ENCODE peak calls at places on chromosomes 11 and 22, in nine cellular contexts. H is SK-N-SH, W is colonic mucosa, E is neural progenitor cell, Z is mammary epithelial cell, O is MM.1S, T is astrocyte, B is fibroblast of lung, M is IMR-90. G is an unnamed sample. For H3K36me3, the result is how much of the 10 kb centered on the place peaks cover.

GRCh38 chr11:128420277-128420676 is 167.1 kb downstream of the ETS1 start:
- DNase-seq in Z (no peak), O (no peak), T (no peak), M (no peak), E (no peak), W (no peak), B (no peak), H (peak), G (no peak)

GRCh38 chr11:110856340-110856739 is 144.1 kb upstream of the ARHGAP20 start:
- DNase-seq in W (no peak), Z (no peak), O (no peak), H (no peak), M (no peak), T (no peak), B (no peak), E (no peak), G (no peak)

GRCh38 chr11:126459691-126460404 is 104.4 kb downstream of the ST3GAL4 start:
- DNase-seq in Z (no peak), W (no peak), M (peak), H (no peak), T (peak), E (no peak), O (no peak), B (peak), G (no peak)

GRCh38 chr22:29113329-29113728 is 40.5 kb downstream of the KREMEN1 start:
- DNase-seq in E (no peak), T (no peak), W (no peak), B (no peak), Z (no peak), M (peak), H (no peak), O (no peak), G (no peak)

GRCh38 chr11:116540645-116541044 is 232.1 kb downstream of the BUD13 start:
- DNase-seq in M (no peak), B (no peak), W (no peak), T (no peak), O (no peak), Z (no peak), H (no peak), E (no peak), G (no peak)

GRCh38 chr11:42462558-42463310 is 849.1 kb upstream of the API5 start:
- DNase-seq in O (no peak), W (no peak), H (no peak), M (no peak), T (peak), B (peak), Z (peak), E (no peak), G (no peak)

GRCh38 chr22:44620129-44620840 is 81.7 kb upstream of the PRR5 start:
- DNase-seq in T (peak), M (peak), B (peak), W (peak), O (no peak), E (peak), Z (peak), H (peak), G (peak)

GRCh38 chr11:60183595-60184201 is 815 bp upstream of the MS4A6A start:
- DNase-seq in Z (no peak), E (peak), M (no peak), B (no peak), T (no peak), H (no peak), W (no peak), O (no peak), G (no peak)

GRCh38 chr11:74701351-74701750 is 29.9 kb downstream of the CHRDL2 start:
- DNase-seq in B (no peak), H (no peak), W (no peak), Z (no peak), E (peak), M (no peak), O (peak), T (no peak), G (no peak)

GRCh38 chr11:2144549-2145220 is 5.5 kb upstream of the IGF2 start:
- DNase-seq in E (no peak), Z (no peak), M (no peak), O (no peak), W (no peak), T (no peak), H (no peak), B (no peak), G (no peak)

GRCh38 chr22:29765905-29766631 is 739 bp downstream of the ZMAT5 start:
- DNase-seq in W (peak), B (no peak), M (no peak), H (peak), Z (no peak), E (no peak), O (no peak), T (no peak), G (peak)

GRCh38 chr11:59088164-59088563 is 2.1 kb downstream of the GLYATL1B start:
- DNase-seq in M (no peak), B (no peak), Z (no peak), H (no peak), T (no peak), E (no peak), W (no peak), O (no peak), G (no peak)

GRCh38 chr11:132114185-132114584 is 743.8 kb downstream of the NTM start:
- DNase-seq in B (no peak), E (peak), M (peak), H (peak), W (no peak), T (no peak), O (peak), Z (no peak), G (no peak)

GRCh38 chr11:106286881-106287504 is 209.5 kb downstream of the AASDHPPT start:
- DNase-seq in B (no peak), M (no peak), T (no peak), H (no peak), O (no peak), E (peak), Z (no peak), W (no peak), G (no peak)

GRCh38 chr11:30018443-30018842 is 1.6 kb upstream of the KCNA4 start:
- DNase-seq in H (no peak), E (no peak), M (no peak), W (no peak), O (no peak), T (no peak), B (no peak), Z (no peak), G (peak)

GRCh38 chr22:24952837-24953293 is 349 bp downstream of the KIAA1671 start:
- DNase-seq in H (peak), T (peak), W (peak), E (peak), Z (peak), B (peak), O (no peak), M (peak), G (peak)

GRCh38 chr11:134530826-134531225 is 118.8 kb upstream of the B3GAT1 start:
- DNase-seq in O (no peak), M (no peak), T (no peak), Z (no peak), W (peak), E (no peak), B (no peak), H (no peak), G (peak)

GRCh38 chr11:113173023-113173594 is 141.3 kb upstream of the TTC12 start:
- DNase-seq in E (no peak), Z (no peak), B (no peak), O (no peak), T (no peak), H (peak), W (no peak), M (no peak), G (no peak)

GRCh38 chr11:67534070-67534679 is 10.9 kb upstream of the CABP2 start:
- DNase-seq in T (no peak), Z (peak), O (no peak), W (no peak), B (no peak), E (peak), H (no peak), M (no peak), G (no peak)

GRCh38 chr22:38452373-38453064 is 2.5 kb downstream of the KCNJ4 start:
- DNase-seq in Z (no peak), O (no peak), E (no peak), B (peak), H (no peak), M (peak), W (no peak), T (peak), G (peak)

GRCh38 chr11:77093056-77093891 is 9.4 kb upstream of the OMP start:
- DNase-seq in H (no peak), W (no peak), B (no peak), O (no peak), E (no peak), T (no peak), Z (no peak), M (no peak), G (peak)

GRCh38 chr11:8766043-8766992 is 83.7 kb downstream of the RPL27A start:
- DNase-seq in Z (peak), B (peak), O (no peak), H (no peak), E (peak), W (no peak), T (peak), M (peak), G (no peak)

GRCh38 chr11:8767466-8768142 is 85.0 kb downstream of the RPL27A start:
- DNase-seq in T (peak), Z (peak), H (no peak), O (no peak), W (no peak), E (no peak), B (peak), M (no peak), G (no peak)

GRCh38 chr11:8765294-8765693 is 82.7 kb downstream of the RPL27A start:
- DNase-seq in E (no peak), Z (peak), B (peak), W (no peak), M (peak), O (no peak), T (peak), H (no peak), G (no peak)

GRCh38 chr11:8766993-8767374 is 84.4 kb downstream of the RPL27A start:
- DNase-seq in T (no peak), M (no peak), W (no peak), E (no peak), B (no peak), H (no peak), O (no peak), Z (no peak), G (no peak)

DNA sequence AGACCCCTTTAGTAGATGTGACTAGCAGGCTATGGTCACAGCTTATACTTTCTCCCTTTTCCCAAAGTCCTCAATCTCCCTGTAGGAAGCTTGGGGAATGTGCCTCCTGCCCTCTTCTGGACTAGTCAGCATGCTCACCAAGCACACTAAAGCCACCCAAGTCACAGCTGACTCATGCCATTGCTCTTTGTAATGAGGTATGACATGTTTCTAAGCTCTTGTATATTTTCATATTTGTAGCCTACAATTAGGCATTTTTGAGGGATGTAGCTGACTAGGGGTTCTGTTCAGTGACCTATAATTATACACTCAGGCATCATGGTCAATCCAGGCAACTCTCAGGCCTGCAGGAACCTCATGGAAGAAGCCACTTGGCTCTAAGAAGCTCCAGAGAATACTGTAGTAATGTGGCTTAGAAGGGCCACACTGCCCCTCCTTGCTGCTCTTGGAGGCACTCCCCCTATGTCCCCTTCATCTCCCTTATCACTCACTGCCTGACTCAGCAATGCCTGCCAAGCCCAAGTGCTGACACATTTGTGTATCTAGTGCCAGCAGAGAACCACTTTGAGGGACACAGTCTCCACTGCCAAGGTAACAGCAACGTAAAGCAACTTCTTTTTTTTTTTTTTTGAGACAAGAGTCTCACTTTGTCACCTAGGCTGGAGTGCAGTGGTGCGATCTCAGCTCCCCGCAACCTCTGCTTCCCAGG is 86.2 kb downstream of the RPL27A start:
- DNase-seq in M (peak), H (no peak), Z (peak), T (peak), O (no peak), E (no peak), B (peak), W (no peak), G (no peak)
- TF ChIP-seq CTCF in M (peak), H (peak), Z (peak), T (peak), O (no peak), E (no peak), B (peak), W (no peak), G (peak)

GRCh38 chr11:14413307-14414072 is 54.5 kb upstream of the RRAS2 start:
- DNase-seq in E (peak), T (peak), W (no peak), Z (peak), M (peak), O (no peak), B (peak), H (no peak), G (no peak)
- H3K9ac ChIP-seq in E (no peak), T (peak), W (no peak), Z (no peak), M (no peak), O (no peak), B (no peak), H (no peak), G (no peak)

GRCh38 chr11:62153087-62153395 is 29.2 kb downstream of the INCENP start:
- DNase-seq in B (no peak), Z (no peak), E (no peak), M (no peak), O (no peak), W (no peak), H (no peak), T (no peak), G (no peak)
- H3K36me3 ChIP-seq in B (under half), Z (under half), E (under half), M (under half), O (under half), W (under half), H (under half), T (under half), G (under half)

GRCh38 chr11:15854245-15854644 is 502.1 kb downstream of the SOX6 start:
- DNase-seq in W (no peak), Z (no peak), B (no peak), E (no peak), T (no peak), O (no peak), M (no peak), H (no peak), G (no peak)

GRCh38 chr11:15848769-15849168 is 507.6 kb downstream of the SOX6 start:
- DNase-seq in O (no peak), M (no peak), W (no peak), B (no peak), T (no peak), H (no peak), Z (no peak), E (no peak), G (no peak)

GRCh38 chr11:15850992-15851615 is 505.2 kb downstream of the SOX6 start:
- DNase-seq in M (no peak), B (no peak), E (no peak), O (no peak), W (no peak), Z (no peak), T (no peak), H (no peak), G (no peak)

GRCh38 chr11:15849265-15849664 is 507.1 kb downstream of the SOX6 start:
- DNase-seq in M (no peak), H (no peak), W (peak), O (no peak), B (no peak), T (no peak), Z (no peak), E (no peak), G (no peak)

GRCh38 chr11:15852179-15852578 is 504.2 kb downstream of the SOX6 start:
- DNase-seq in E (no peak), W (no peak), H (no peak), Z (peak), T (no peak), M (peak), O (no peak), B (no peak), G (no peak)
- TF ChIP-seq CTCF in E (peak), W (peak), H (peak), Z (peak), T (peak), M (peak), O (peak), B (peak), G (peak)

GRCh38 chr22:49358041-49358440 is 469.6 kb downstream of the BRD1 start:
- DNase-seq in Z (no peak), M (no peak), W (no peak), H (no peak), O (no peak), B (no peak), E (no peak), T (no peak), G (peak)
- H3K9ac ChIP-seq in Z (no peak), M (no peak), W (no peak), H (no peak), O (no peak), B (no peak), E (no peak), T (no peak), G (no peak)